ENCODE peak calls at places on chromosomes 4 and X, in four cellular contexts. K, Q, S and V are unnamed samples. For H3K4me1, the result is how much of the 10 kb centered on the place peaks cover.

GRCh38 chr4:150006197-150006596 is 72.0 kb upstream of the DCLK2 start:
- DNase-seq in Q (no peak), S (no peak), K (no peak), V (no peak)

GRCh38 chrX:37380920-37381319 is 31.8 kb downstream of the PRRG1 start:
- DNase-seq in S (peak), K (no peak), Q (peak), V (no peak)

GRCh38 chrX:21943460-21944135 is 3.1 kb downstream of the SMS start:
- DNase-seq in K (no peak), Q (no peak), S (no peak), V (no peak)

GRCh38 chr4:8043596-8043995 is 103.9 kb upstream of the AFAP1 start:
- DNase-seq in K (no peak), Q (no peak), S (no peak), V (no peak)

GRCh38 chr4:993111-994029 is at the start of gene SLC26A1:
- DNase-seq in K (no peak), S (peak), Q (peak), V (no peak)

GRCh38 chr4:112840061-112840460 is 203.1 kb downstream of the LARP7 start:
- DNase-seq in Q (no peak), K (no peak), S (no peak), V (no peak)

GRCh38 chr4:104719539-104720230 is 225.0 kb upstream of the CXXC4 start:
- DNase-seq in Q (no peak), S (no peak), K (no peak), V (no peak)

GRCh38 chrX:80817002-80817401 is 7.3 kb upstream of the BRWD3 start:
- DNase-seq in K (no peak), S (no peak), Q (no peak), V (no peak)

GRCh38 chrX:12319012-12319519 is 180.8 kb downstream of the FRMPD4 start:
- DNase-seq in Q (no peak), S (no peak), K (no peak), V (no peak)

DNA sequence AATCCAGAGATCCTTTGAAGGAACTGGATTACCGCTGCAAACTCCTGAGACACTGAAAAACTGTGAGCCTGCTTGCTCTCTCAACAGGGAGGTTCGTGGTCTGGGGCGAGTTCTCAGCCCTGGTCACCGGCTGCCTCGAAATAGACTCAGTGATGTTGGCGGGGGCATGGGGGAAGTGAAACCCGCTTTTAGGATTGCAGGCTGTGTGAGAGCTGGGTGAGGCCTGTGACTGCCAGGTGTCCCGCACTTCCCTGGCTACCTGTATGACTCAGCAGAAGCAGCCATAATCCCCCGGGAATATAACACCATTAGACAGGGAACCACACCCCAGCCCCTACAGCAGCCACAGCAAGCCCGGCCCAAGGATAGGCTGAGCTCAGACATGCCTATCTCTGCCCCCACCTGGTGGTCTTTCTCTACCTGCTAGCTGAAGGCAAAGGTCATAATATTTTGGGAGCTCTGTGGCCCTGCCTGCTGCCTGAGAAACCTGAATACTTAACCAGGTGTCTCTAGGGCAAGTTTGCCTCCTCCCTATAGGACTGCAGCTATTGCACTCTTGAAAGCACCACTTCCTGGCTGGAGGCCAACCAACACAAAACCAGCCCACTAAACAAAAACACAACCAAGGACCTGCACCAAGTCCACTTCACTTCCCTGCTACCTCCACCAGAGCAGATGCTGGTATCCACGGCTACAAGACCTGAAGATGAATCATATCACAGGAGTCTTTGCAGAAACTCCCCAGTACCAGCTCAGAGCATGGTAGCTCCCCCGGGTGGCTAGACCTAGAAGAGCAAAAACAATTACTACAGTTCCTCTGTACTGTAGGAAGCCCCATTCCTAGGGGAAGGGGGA is 202.0 kb downstream of the RRAGB start:
- DNase-seq in S (no peak), K (no peak), Q (no peak), V (no peak)
- H3K4me3 ChIP-seq in S (no peak), K (no peak), Q (no peak), V (no peak)

GRCh38 chr4:125358453-125358852 is 43.7 kb downstream of the FAT4 start:
- DNase-seq in S (no peak), K (no peak), Q (no peak), V (no peak)
- H3K4me1 ChIP-seq in S (under half), K (under half), Q (under half), V (under half)

DNA sequence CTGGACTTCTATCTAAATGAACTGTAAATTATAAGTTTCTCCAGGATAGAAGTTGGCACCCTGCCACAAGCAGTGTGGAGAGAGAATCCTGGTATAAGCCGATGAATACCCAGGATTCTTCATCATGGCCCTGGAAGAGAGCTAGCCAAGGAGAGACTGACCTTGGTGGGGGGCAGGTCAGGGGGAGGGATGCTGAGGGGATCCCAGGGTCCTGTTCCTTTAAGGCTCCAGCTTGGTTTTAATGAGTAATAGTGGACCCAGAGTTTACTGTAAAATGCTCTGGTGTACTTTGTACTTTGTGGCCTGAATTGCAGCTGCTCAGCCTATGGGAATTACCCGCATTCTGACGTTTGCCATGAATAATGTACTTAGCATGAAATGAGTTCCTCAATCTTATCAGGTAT is 16.9 kb downstream of the RASSF6 start:
- DNase-seq in K (no peak), Q (peak), S (peak), V (no peak)
- H3K4me3 ChIP-seq in K (no peak), Q (no peak), S (no peak), V (no peak)

GRCh38 chr4:94461506-94461905 is 9.8 kb downstream of the PDLIM5 start:
- DNase-seq in S (no peak), Q (no peak), K (no peak), V (no peak)

GRCh38 chr4:94459462-94460161 is 7.9 kb downstream of the PDLIM5 start:
- DNase-seq in S (no peak), Q (peak), K (no peak), V (no peak)

GRCh38 chr4:94466923-94467322 is 15.2 kb downstream of the PDLIM5 start:
- DNase-seq in K (no peak), S (no peak), Q (no peak), V (no peak)

GRCh38 chr4:94462572-94462971 is 10.8 kb downstream of the PDLIM5 start:
- DNase-seq in S (no peak), Q (no peak), K (no peak), V (no peak)

GRCh38 chr4:94463771-94464170 is 12.0 kb downstream of the PDLIM5 start:
- DNase-seq in S (no peak), Q (no peak), K (no peak), V (no peak)
- H3K4me1 ChIP-seq in S (under half), Q (half or more), K (half or more), V (under half)

DNA sequence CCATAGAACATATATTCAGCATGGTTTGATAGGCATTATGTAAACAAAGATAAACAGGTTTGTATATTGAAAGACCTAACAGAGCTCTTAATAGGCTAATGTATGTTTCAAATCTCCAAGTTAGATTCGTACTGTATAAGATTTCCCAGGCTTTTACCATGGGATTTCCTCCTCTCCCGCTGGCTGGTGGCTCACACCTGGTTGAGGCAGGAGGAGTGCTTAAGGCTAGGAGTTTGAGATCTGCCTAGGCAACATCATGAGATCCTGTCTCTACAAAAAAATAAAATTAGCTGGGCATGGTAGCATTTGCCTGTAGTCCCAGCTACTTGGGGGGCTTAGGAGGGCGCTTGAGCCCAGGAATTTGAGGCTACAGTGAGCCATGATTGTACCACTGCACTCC is 5.4 kb downstream of the CPE start:
- DNase-seq in S (no peak), K (no peak), Q (no peak), V (no peak)
- H3K4me3 ChIP-seq in S (no peak), K (no peak), Q (no peak), V (no peak)

GRCh38 chrX:41108007-41108683 is 22.9 kb downstream of the USP9X start:
- DNase-seq in Q (no peak), S (no peak), K (no peak), V (no peak)
- H3K4me1 ChIP-seq in Q (under half), S (under half), K (under half), V (under half)

GRCh38 chr4:109816894-109817293 is 1.3 kb downstream of the GAR1 start:
- DNase-seq in S (no peak), K (no peak), Q (no peak), V (no peak)
- H3K4me3 ChIP-seq in S (no peak), K (no peak), Q (peak), V (no peak)